ENCODE peak calls at places on chromosomes 3 and 15, in eight cellular contexts. W, V, B, H, J, L, D and G are unnamed samples. For H3K36me3, the result is how much of the 10 kb centered on the place peaks cover.

GRCh38 chr3:151011427-151011826 is 38.9 kb upstream of the CLRN1 start:
- DNase-seq in W (no peak), V (no peak), B (no peak), H (no peak), J (no peak), L (no peak), D (no peak), G (no peak)

GRCh38 chr3:63972196-63972595 is 51.1 kb downstream of the PSMD6 start:
- DNase-seq in W (no peak), V (no peak), B (no peak), H (no peak), J (no peak), L (no peak), D (no peak), G (no peak)

GRCh38 chr3:53890726-53891499 is 746 bp downstream of the SELENOK start:
- DNase-seq in W (no peak), V (no peak), B (no peak), H (no peak), J (peak), L (peak), D (no peak), G (peak)

GRCh38 chr3:118974356-118975097 is 60.1 kb downstream of the IGSF11 start:
- DNase-seq in W (no peak), V (no peak), B (no peak), H (no peak), J (no peak), L (no peak), D (no peak), G (no peak)

GRCh38 chr15:89391685-89392257 is 57.1 kb upstream of the POLG start:
- DNase-seq in W (no peak), V (no peak), B (no peak), H (peak), J (no peak), L (no peak), D (no peak), G (no peak)

GRCh38 chr15:90851114-90851513 is 17.3 kb upstream of the FURIN start:
- DNase-seq in W (no peak), V (no peak), B (no peak), H (no peak), J (no peak), L (no peak), D (no peak), G (no peak)

GRCh38 chr15:101029971-101030661 is 111.0 kb downstream of the LRRK1 start:
- DNase-seq in W (peak), V (peak), B (no peak), H (no peak), J (peak), L (no peak), D (peak), G (peak)

GRCh38 chr3:138567403-138567802 is 26.7 kb downstream of the CEP70 start:
- DNase-seq in W (no peak), V (no peak), B (no peak), H (no peak), J (no peak), L (no peak), D (no peak), G (no peak)

GRCh38 chr3:150388468-150389418 is 19.4 kb upstream of the TSC22D2 start:
- DNase-seq in W (no peak), V (no peak), B (no peak), H (no peak), J (no peak), L (no peak), D (no peak), G (no peak)

GRCh38 chr15:63487076-63487757 is 17.2 kb upstream of the USP3 start:
- DNase-seq in W (peak), V (peak), B (peak), H (peak), J (peak), L (peak), D (peak), G (peak)

GRCh38 chr3:160618363-160618762 is 53.0 kb upstream of the KPNA4 start:
- DNase-seq in W (no peak), V (no peak), B (no peak), H (no peak), J (no peak), L (no peak), D (no peak), G (peak)

GRCh38 chr3:187098925-187099512 is 40.3 kb downstream of the RPL39L start:
- DNase-seq in W (no peak), V (no peak), B (no peak), H (no peak), J (no peak), L (no peak), D (no peak), G (no peak)

GRCh38 chr3:157746391-157746790 is 243.2 kb upstream of the VEPH1 start:
- DNase-seq in W (no peak), V (no peak), B (no peak), H (no peak), J (no peak), L (no peak), D (no peak), G (no peak)

GRCh38 chr3:173066044-173066679 is 74.9 kb downstream of the SPATA16 start:
- DNase-seq in W (no peak), V (no peak), B (no peak), H (no peak), J (no peak), L (peak), D (no peak), G (no peak)

GRCh38 chr3:86948840-86949239 is 42.1 kb downstream of the VGLL3 start:
- DNase-seq in W (no peak), V (no peak), B (no peak), H (no peak), J (no peak), L (no peak), D (no peak), G (no peak)

GRCh38 chr3:45677045-45677436 is 12.2 kb upstream of the SACM1L start:
- DNase-seq in W (no peak), V (peak), B (no peak), H (peak), J (peak), L (no peak), D (no peak), G (no peak)

GRCh38 chr15:92848852-92849598 is 51.1 kb upstream of the CHD2 start:
- DNase-seq in W (no peak), V (no peak), B (peak), H (no peak), J (no peak), L (no peak), D (no peak), G (no peak)

GRCh38 chr3:114408763-114409162 is 114.9 kb downstream of the TIGIT start:
- DNase-seq in W (no peak), V (no peak), B (no peak), H (peak), J (no peak), L (peak), D (no peak), G (no peak)

GRCh38 chr3:177832862-177833261 is 635.6 kb upstream of the TBL1XR1 start:
- DNase-seq in W (no peak), V (no peak), B (no peak), H (no peak), J (no peak), L (peak), D (no peak), G (no peak)

GRCh38 chr15:62750471-62750870 is 292.1 kb upstream of the TPM1 start:
- DNase-seq in W (no peak), V (no peak), B (no peak), H (no peak), J (no peak), L (no peak), D (no peak), G (no peak)

GRCh38 chr15:48191574-48192225 is at the start of gene CTXN2:
- DNase-seq in W (no peak), V (no peak), B (no peak), H (no peak), J (peak), L (peak), D (no peak), G (no peak)

GRCh38 chr15:99305761-99306505 is 54.7 kb downstream of the LRRC28 start:
- DNase-seq in W (peak), V (no peak), B (no peak), H (no peak), J (peak), L (no peak), D (peak), G (peak)

GRCh38 chr3:131193671-131194291 is 167.1 kb downstream of the NEK11 start:
- DNase-seq in W (no peak), V (no peak), B (no peak), H (no peak), J (no peak), L (peak), D (no peak), G (no peak)

GRCh38 chr15:65416845-65417416 is 5.8 kb downstream of the IGDCC4 start:
- DNase-seq in W (peak), V (peak), B (no peak), H (no peak), J (no peak), L (no peak), D (no peak), G (no peak)

GRCh38 chr3:13338996-13339395 is 81.1 kb downstream of the NUP210 start:
- DNase-seq in W (no peak), V (no peak), B (no peak), H (no peak), J (no peak), L (no peak), D (no peak), G (no peak)
- TF ChIP-seq CTCF in W (no peak), V (no peak), B (peak), H (no peak), J (no peak), L (no peak), D (no peak), G (no peak)

GRCh38 chr15:72771329-72771725 is 12.2 kb downstream of the ADPGK start:
- DNase-seq in W (no peak), V (no peak), B (no peak), H (no peak), J (no peak), L (no peak), D (no peak), G (no peak)
- H3K36me3 ChIP-seq in W (under half), V (under half), B (half or more), H (half or more), J (under half), L (half or more), D (under half), G (half or more)

GRCh38 chr3:65732060-65732933 is 306.4 kb downstream of the MAGI1 start:
- DNase-seq in W (no peak), V (no peak), B (peak), H (no peak), J (no peak), L (peak), D (no peak), G (no peak)

GRCh38 chr3:65730449-65730848 is 308.3 kb downstream of the MAGI1 start:
- DNase-seq in W (no peak), V (no peak), B (no peak), H (no peak), J (no peak), L (no peak), D (no peak), G (no peak)

GRCh38 chr3:65729973-65730372 is 308.7 kb downstream of the MAGI1 start:
- DNase-seq in W (no peak), V (no peak), B (no peak), H (no peak), J (no peak), L (no peak), D (no peak), G (no peak)

GRCh38 chr3:65728138-65728537 is 310.6 kb downstream of the MAGI1 start:
- DNase-seq in W (no peak), V (no peak), B (no peak), H (no peak), J (no peak), L (no peak), D (no peak), G (no peak)

GRCh38 chr3:65729553-65729952 is 309.2 kb downstream of the MAGI1 start:
- DNase-seq in W (peak), V (no peak), B (no peak), H (no peak), J (no peak), L (no peak), D (no peak), G (no peak)
- TF ChIP-seq EP300 in W (no peak), V (no peak), B (no peak), H (no peak), J (no peak), L (no peak), D (peak), G (no peak)

DNA sequence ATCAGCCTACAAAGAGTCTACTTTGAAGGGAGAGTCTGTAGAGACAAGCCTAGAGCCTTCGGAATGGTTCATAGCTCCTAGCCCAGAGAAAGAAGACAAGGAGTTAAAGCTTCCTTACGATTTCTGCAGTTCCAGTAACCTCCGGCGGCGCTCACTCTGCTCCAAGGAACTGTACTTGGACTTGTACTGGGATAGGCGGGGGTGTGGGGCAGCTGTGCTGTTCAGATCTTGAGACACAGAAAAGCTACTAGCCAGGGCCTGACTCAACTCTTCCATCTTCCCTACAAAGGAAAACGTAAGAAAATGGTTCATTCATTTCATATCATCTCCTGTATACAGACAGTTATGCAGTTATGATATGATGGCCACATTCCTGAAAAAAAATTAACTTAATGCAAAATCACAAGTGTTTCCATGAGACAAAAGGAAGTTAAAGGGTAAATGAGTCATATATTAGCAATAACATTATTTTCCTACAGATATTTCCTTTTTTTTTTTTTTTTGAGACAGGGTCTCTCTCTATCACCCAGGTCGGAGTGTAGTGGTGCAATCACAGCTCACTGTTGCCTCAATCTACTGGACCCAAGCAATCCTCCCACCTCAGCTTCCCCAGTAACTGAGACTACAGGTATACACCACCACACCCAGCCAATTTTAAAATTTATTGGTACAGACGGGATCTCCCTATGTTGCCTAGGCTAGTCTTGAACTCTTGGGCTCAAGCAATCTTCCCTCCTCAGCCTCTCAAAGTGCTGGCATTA is 4.6 kb downstream of the SNUPN start:
- DNase-seq in W (peak), V (peak), B (no peak), H (no peak), J (peak), L (no peak), D (peak), G (peak)
- TF ChIP-seq CTCF in W (peak), V (no peak), B (no peak), H (no peak), J (no peak), L (peak), D (peak), G (peak)

GRCh38 chr3:125331243-125331642 is 43.9 kb downstream of the ZNF148 start:
- DNase-seq in W (no peak), V (no peak), B (no peak), H (no peak), J (no peak), L (no peak), D (no peak), G (no peak)
- H3K36me3 ChIP-seq in W (under half), V (under half), B (under half), H (under half), J (under half), L (under half), D (under half), G (under half)

GRCh38 chr3:190886945-190887344 is 24.5 kb upstream of the GMNC start:
- DNase-seq in W (no peak), V (no peak), B (no peak), H (no peak), J (no peak), L (no peak), D (no peak), G (no peak)

GRCh38 chr3:190883141-190883540 is 20.6 kb upstream of the GMNC start:
- DNase-seq in W (no peak), V (no peak), B (no peak), H (no peak), J (no peak), L (no peak), D (no peak), G (no peak)

GRCh38 chr3:190883973-190884832 is 21.7 kb upstream of the GMNC start:
- DNase-seq in W (peak), V (no peak), B (peak), H (no peak), J (peak), L (peak), D (peak), G (peak)
- TF ChIP-seq EP300 in W (no peak), V (no peak), B (no peak), H (no peak), J (no peak), L (no peak), D (no peak), G (no peak)

GRCh38 chr3:105093371-105093770 is 273.3 kb upstream of the ALCAM start:
- DNase-seq in W (no peak), V (no peak), B (no peak), H (no peak), J (no peak), L (no peak), D (no peak), G (no peak)
- TF ChIP-seq CTCF in W (no peak), V (no peak), B (no peak), H (no peak), J (no peak), L (no peak), D (no peak), G (no peak)

DNA sequence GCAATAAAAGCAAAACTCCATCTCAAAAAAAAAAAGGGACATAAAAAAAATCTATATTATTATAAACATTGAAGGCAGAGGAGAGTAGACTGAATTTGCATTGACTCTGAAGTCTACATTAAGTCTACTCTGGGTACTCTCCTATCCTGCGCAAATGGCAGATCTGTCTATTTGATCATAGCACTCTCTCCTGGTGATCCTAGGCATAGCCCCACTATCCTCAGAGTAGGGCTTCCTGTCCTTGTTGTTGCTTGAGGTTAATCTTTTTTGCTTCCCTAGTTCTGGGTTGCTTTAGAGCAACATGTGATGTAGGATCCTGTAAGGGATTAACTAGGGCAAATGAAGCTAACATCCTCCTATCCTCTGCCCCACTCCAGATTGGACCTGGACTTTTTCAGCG is 82.1 kb upstream of the LRRFIP2 start:
- DNase-seq in W (no peak), V (no peak), B (no peak), H (no peak), J (no peak), L (no peak), D (no peak), G (no peak)
- H3K36me3 ChIP-seq in W (under half), V (under half), B (half or more), H (under half), J (under half), L (under half), D (under half), G (half or more)

GRCh38 chr3:123027292-123028232 is at the start of gene SEMA5B:
- DNase-seq in W (peak), V (no peak), B (peak), H (peak), J (peak), L (peak), D (no peak), G (peak)

GRCh38 chr3:123031051-123031450 is 3.5 kb upstream of the SEMA5B start:
- DNase-seq in W (no peak), V (no peak), B (no peak), H (no peak), J (no peak), L (no peak), D (no peak), G (no peak)

GRCh38 chr3:123026551-123027291 is 842 bp downstream of the SEMA5B start:
- DNase-seq in W (peak), V (peak), B (no peak), H (peak), J (peak), L (peak), D (no peak), G (peak)

GRCh38 chr3:123025642-123026521 is 1.7 kb downstream of the SEMA5B start:
- DNase-seq in W (peak), V (no peak), B (no peak), H (no peak), J (no peak), L (peak), D (no peak), G (no peak)

DNA sequence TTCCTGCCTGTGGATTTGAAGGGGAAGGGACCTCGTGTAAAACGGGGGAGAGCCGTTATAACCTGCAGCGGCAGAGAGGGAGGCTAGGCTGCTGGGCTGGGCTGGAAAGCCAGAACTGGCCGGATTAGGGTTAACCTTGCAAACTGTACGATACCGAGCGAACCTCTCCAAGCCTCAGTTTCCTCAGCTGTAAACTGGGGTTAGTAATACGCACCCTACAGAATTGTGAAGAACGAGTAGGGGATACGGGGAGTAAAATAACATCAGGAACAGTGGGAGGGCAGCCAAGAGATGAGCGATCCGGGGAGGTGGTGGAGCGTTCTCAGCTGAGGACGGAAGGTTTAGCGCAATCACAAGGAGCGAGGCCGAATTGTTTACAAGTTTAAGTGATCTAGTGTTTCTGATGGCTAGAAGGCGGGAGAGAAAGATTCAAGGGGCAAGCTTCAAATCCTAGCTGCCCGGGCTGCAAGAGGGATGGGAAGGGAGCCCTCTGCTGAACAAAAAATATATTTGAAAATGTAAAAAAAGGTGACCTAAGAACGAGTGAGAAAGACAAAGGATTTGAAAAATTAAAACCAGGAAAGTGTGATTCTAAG is 768 bp upstream of the SEMA5B start:
- DNase-seq in W (peak), V (peak), B (peak), H (no peak), J (peak), L (peak), D (peak), G (no peak)
- TF ChIP-seq EP300 in W (no peak), V (no peak), B (no peak), H (no peak), J (no peak), L (no peak), D (peak), G (no peak)